ENCODE peak calls at places on chromosomes 11 and 22, in five cellular contexts. B is suprapubic skin, S is A549, L is stomach, K is GM12892. I is an unnamed sample.

GRCh38 chr11:18192988-18193387 is 20.4 kb downstream of the MRGPRX4 start:
- DNase-seq in K (no peak), L (no peak), B (no peak), S (no peak), I (no peak)

GRCh38 chr11:66920978-66921784 is 37.0 kb downstream of the PC start:
- DNase-seq in B (no peak), S (no peak), L (no peak), K (no peak), I (no peak)

GRCh38 chr22:47221840-47222615 is 459.6 kb downstream of the TBC1D22A start:
- DNase-seq in B (no peak), L (no peak), K (no peak), S (no peak), I (no peak)

GRCh38 chr22:35375031-35375430 is 5.9 kb upstream of the HMOX1 start:
- DNase-seq in K (no peak), L (no peak), B (no peak), S (no peak), I (no peak)

GRCh38 chr11:134579709-134580634 is 167.9 kb upstream of the B3GAT1 start:
- DNase-seq in K (no peak), B (no peak), S (no peak), L (peak), I (no peak)

GRCh38 chr11:75706260-75706729 is 11.3 kb upstream of the MOGAT2 start:
- DNase-seq in S (peak), B (no peak), L (peak), K (peak), I (peak)

GRCh38 chr11:67563354-67564114 is 20.1 kb upstream of the GSTP1 start:
- DNase-seq in L (peak), S (peak), B (no peak), K (no peak), I (no peak)

GRCh38 chr11:79437274-79437980 is 3.4 kb downstream of the TENM4 start:
- DNase-seq in S (no peak), K (peak), B (no peak), L (peak), I (peak)

GRCh38 chr22:37198290-37199102 is 10.4 kb upstream of the C1QTNF6 start:
- DNase-seq in B (peak), S (peak), L (peak), K (peak), I (peak)

GRCh38 chr22:27644566-27644965 is 157.0 kb downstream of the MN1 start:
- DNase-seq in S (no peak), L (no peak), K (no peak), B (no peak), I (no peak)

GRCh38 chr11:128235958-128236357 is 351.4 kb downstream of the ETS1 start:
- DNase-seq in K (no peak), B (no peak), S (no peak), L (no peak), I (no peak)

GRCh38 chr11:115676768-115677167 is 172.6 kb upstream of the CADM1 start:
- DNase-seq in L (no peak), B (no peak), S (no peak), K (no peak), I (no peak)

GRCh38 chr11:133038850-133039249 is 493.5 kb downstream of the OPCML start:
- DNase-seq in L (no peak), B (no peak), K (no peak), S (no peak), I (no peak)

GRCh38 chr11:79515781-79516180 is 75.0 kb upstream of the TENM4 start:
- DNase-seq in L (no peak), B (no peak), S (no peak), K (no peak), I (no peak)

GRCh38 chr11:128039140-128040021 is 548.0 kb downstream of the ETS1 start:
- DNase-seq in L (peak), S (no peak), K (no peak), B (no peak), I (peak)

GRCh38 chr22:48099251-48099650 is 1336.8 kb downstream of the TBC1D22A start:
- DNase-seq in S (no peak), B (peak), K (no peak), L (peak), I (no peak)

GRCh38 chr11:132685174-132685611 is 847.1 kb downstream of the OPCML start:
- DNase-seq in L (no peak), B (no peak), S (no peak), K (no peak), I (no peak)

GRCh38 chr11:66719111-66719872 is 9.7 kb downstream of the SPTBN2 start:
- DNase-seq in B (no peak), S (no peak), K (no peak), L (no peak), I (no peak)

GRCh38 chr22:39294571-39295468 is 24.6 kb downstream of the RPL3 start:
- DNase-seq in L (no peak), K (no peak), S (no peak), B (no peak), I (no peak)

GRCh38 chr11:57349491-57350274 is 11.5 kb downstream of the P2RX3 start:
- DNase-seq in B (peak), S (peak), K (peak), L (peak), I (peak)

GRCh38 chr11:60860943-60861342 is 5.2 kb upstream of the PTGDR2 start:
- DNase-seq in L (no peak), S (no peak), B (peak), K (no peak), I (no peak)

GRCh38 chr22:30313527-30314385 is 13.0 kb downstream of the TBC1D10A start:
- DNase-seq in B (no peak), S (no peak), K (no peak), L (no peak), I (no peak)

GRCh38 chr11:45407226-45407625 is 121.1 kb upstream of the SYT13 start:
- DNase-seq in B (no peak), L (peak), S (no peak), K (no peak), I (no peak)

GRCh38 chr11:76810151-76810853 is 27.1 kb downstream of the TSKU start:
- DNase-seq in L (no peak), B (peak), K (no peak), S (peak), I (no peak)

GRCh38 chr22:36226189-36226588 is 13.1 kb downstream of the APOL2 start:
- DNase-seq in K (no peak), S (no peak), B (no peak), L (no peak), I (no peak)

GRCh38 chr11:65113839-65114238 is 2.2 kb downstream of the TM7SF2 start:
- DNase-seq in S (no peak), L (no peak), B (no peak), K (no peak), I (no peak)

GRCh38 chr11:65112226-65112550 is 516 bp downstream of the TM7SF2 start:
- DNase-seq in L (no peak), K (no peak), B (no peak), S (no peak), I (no peak)

GRCh38 chr11:65113361-65113756 is 1.7 kb downstream of the TM7SF2 start:
- DNase-seq in B (peak), K (no peak), L (no peak), S (no peak), I (no peak)

GRCh38 chr11:65111537-65112225 is at the start of gene TM7SF2:
- DNase-seq in K (peak), B (peak), S (peak), L (peak), I (no peak)

GRCh38 chr11:65112551-65113360 is 1.1 kb downstream of the TM7SF2 start:
- DNase-seq in B (peak), S (peak), K (peak), L (peak), I (no peak)
- TF ChIP-seq POLR2A in B (no peak), S (peak), K (no peak), L (no peak), I (no peak)

GRCh38 chr22:23152238-23153114 is 7.2 kb downstream of the RAB36 start:
- DNase-seq in L (no peak), S (no peak), B (no peak), K (no peak), I (no peak)
- TF ChIP-seq POLR2A in L (no peak), S (no peak), B (no peak), K (no peak), I (no peak)

GRCh38 chr11:68903631-68904457 is at the start of the genes IGHMBP2 and MRPL21:
- DNase-seq in K (peak), B (peak), L (peak), S (peak), I (peak)
- TF ChIP-seq POLR2A in K (peak), B (no peak), L (no peak), S (peak), I (peak)

GRCh38 chr11:65426839-65427690 is 4.5 kb downstream of the NEAT1 start:
- DNase-seq in S (peak), B (peak), L (peak), K (no peak), I (no peak)

GRCh38 chr11:65424200-65425104 is 1.9 kb downstream of the NEAT1 start:
- DNase-seq in L (peak), S (peak), K (no peak), B (peak), I (no peak)

GRCh38 chr11:65427691-65428577 is 5.3 kb downstream of the NEAT1 start:
- DNase-seq in L (peak), B (peak), S (peak), K (no peak), I (no peak)

GRCh38 chr11:65425105-65425970 is 2.7 kb downstream of the NEAT1 start:
- DNase-seq in B (peak), K (no peak), S (peak), L (peak), I (no peak)

GRCh38 chr11:65425971-65426838 is 3.6 kb downstream of the NEAT1 start:
- DNase-seq in S (peak), K (no peak), B (peak), L (peak), I (no peak)
- TF ChIP-seq POLR2A in S (no peak), K (peak), B (peak), L (no peak), I (no peak)

GRCh38 chr22:19178659-19179471 is at the start of gene SLC25A1:
- DNase-seq in S (peak), L (peak), B (peak), K (peak), I (peak)
- TF ChIP-seq POLR2A in S (peak), L (no peak), B (no peak), K (no peak), I (peak)

DNA sequence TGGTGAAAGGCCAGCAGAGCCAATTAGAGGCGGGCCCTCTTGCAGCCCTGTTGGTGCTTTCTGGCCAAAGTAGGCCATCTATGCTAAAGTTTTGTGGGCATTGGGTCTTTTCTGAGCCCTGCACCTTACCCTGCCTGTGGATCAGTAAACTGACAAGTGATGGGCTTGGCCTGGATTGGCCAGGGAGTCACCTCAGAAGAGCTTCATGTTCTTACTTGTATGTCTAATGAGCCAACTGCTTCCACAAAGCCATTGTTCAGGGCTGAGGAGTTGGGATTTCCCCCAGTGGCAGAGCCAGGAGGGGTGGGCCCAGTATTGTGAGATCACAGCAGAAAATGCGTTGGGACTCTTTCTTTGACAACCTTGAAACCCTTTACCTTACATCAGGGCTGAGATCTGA is 90.4 kb downstream of the CWC15 start:
- DNase-seq in L (no peak), K (no peak), B (no peak), S (no peak), I (no peak)
- TF ChIP-seq POLR2A in L (no peak), K (no peak), B (no peak), S (no peak), I (no peak)

GRCh38 chr11:71948314-71949027 is 19.6 kb downstream of the RNF121 start:
- DNase-seq in S (peak), K (no peak), L (peak), B (no peak), I (no peak)
- TF ChIP-seq POLR2A in S (no peak), K (no peak), L (no peak), B (no peak), I (no peak)

GRCh38 chr22:24937114-24937513 is 9.4 kb downstream of the LHFPL7 start:
- DNase-seq in L (no peak), S (peak), B (no peak), K (no peak), I (no peak)

GRCh38 chr22:24930678-24931077 is 15.8 kb downstream of the LHFPL7 start:
- DNase-seq in L (no peak), B (no peak), S (no peak), K (no peak), I (no peak)

GRCh38 chr22:24938741-24939341 is 7.7 kb downstream of the LHFPL7 start:
- DNase-seq in L (no peak), S (peak), K (peak), B (no peak), I (no peak)

DNA sequence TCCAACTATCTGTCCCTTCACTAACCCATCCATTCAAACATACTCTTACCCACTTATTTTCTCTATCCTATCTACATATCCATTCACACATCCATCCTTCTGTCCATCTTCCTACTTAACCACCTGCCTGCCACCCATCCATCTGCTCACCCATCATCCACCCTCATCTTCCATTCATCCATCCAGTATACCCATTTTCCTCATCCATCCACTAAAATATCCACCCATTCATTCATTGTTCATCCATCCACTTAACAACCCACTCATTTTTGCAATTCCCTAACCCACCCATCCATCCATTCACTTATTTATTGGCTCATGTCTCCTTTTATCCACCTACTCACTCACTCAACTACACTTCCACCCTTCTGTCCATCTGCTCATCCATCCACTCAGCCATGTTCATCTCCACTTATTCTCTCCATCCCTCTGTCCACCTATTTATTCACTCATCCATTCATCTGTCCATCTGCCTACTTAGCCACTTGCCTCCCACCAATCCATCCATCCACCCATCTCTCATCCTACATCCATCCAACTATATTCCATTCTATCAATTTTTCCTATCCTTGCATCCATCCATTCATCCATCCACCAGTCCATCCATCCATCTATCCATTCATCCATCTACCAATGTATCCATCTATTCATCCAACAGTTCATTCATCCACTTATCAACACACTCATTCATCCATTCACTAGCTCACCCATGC is 10.6 kb downstream of the LHFPL7 start:
- DNase-seq in L (no peak), B (no peak), S (no peak), K (no peak), I (no peak)
- TF ChIP-seq POLR2A in L (no peak), B (no peak), S (no peak), K (no peak), I (no peak)

DNA sequence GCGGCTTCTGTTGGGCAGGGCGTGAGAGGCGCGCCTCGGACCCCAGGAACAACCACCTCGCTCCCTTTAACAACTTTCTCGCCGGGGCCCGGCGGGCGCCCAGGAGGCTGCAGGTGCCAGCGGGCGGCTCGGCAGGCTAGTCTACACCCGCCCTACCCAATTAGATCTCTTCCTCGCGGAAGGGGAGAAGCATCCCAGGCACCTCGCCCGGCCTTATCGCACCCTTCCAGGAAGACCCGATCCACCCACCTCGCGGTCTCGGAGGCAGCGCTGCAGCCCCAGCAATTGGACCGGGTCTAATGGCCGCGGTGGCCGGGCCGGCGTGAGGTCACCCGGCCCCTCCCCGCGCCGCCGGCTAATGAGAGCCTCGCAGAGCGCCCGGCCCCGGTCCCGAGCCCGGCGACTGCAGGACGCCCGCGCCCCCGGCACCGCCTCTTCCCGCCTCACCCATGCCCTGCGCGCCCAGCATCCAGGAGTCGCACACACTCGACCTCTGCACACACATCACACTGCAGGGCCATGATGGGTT is at the start of gene PLAAT3:
- DNase-seq in K (no peak), S (peak), L (peak), B (peak), I (peak)
- TF ChIP-seq POLR2A in K (no peak), S (peak), L (no peak), B (no peak), I (peak)

DNA sequence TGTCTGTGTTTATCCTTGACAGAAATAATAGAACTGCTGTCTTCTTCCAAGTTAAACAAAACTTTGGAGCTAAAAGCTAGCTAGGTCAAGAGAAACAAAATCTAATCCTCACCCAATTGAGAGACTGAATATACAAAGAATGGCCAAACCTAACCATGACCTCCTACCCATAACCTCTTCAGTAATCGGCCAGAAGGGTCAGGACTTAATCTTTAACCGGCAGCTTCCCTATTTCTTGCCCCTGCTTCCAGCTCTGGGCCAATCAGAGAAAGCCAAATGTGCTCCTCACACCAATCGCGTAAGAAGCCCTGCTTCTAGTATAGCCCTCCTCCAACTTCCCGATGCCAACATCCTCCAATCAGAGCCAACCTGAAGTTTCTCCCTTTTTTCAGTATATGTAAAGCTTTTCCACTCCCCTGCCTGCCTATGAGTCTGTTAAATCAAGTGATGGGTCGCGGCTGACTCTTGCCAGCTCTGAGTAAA is 1.7 kb upstream of the DDX6 start:
- DNase-seq in K (peak), S (peak), L (peak), B (no peak), I (no peak)
- TF ChIP-seq POLR2A in K (peak), S (no peak), L (no peak), B (no peak), I (no peak)